ENCODE peak calls at places on chromosomes 12 and 14, in six cellular contexts. One of them, this sample, is unnamed.

GRCh38 chr12:129911437-129912049 is 7.7 kb upstream of the TMEM132D start:
- DNase-seq in gastrocnemius medialis: no peak
- DNase-seq in hypothalamus: peak; percentile 59
- DNase-seq in IMR-90: no peak
- DNase-seq in CD8-positive, alpha-beta memory T cell: no peak
- DNase-seq in Right ventricle myocardium superior: peak; percentile 54
- DNase-seq in this sample: peak; percentile 43

GRCh38 chr12:123269395-123269892 is 2.2 kb downstream of the CDK2AP1 start:
- DNase-seq in hypothalamus: peak; percentile 90
- DNase-seq in Right ventricle myocardium superior: peak; percentile 86
- DNase-seq in gastrocnemius medialis: peak; percentile 33
- DNase-seq in CD8-positive, alpha-beta memory T cell: peak; percentile 59
- DNase-seq in IMR-90: peak; percentile 61
- DNase-seq in this sample: peak; percentile 80

GRCh38 chr12:49983892-49984291 is 11.1 kb downstream of the AQP6 start:
- DNase-seq in hypothalamus: no peak
- DNase-seq in IMR-90: peak; percentile 92
- DNase-seq in Right ventricle myocardium superior: no peak
- DNase-seq in gastrocnemius medialis: no peak
- DNase-seq in CD8-positive, alpha-beta memory T cell: no peak
- DNase-seq in this sample: peak; percentile 85

GRCh38 chr12:77049767-77050353 is 15.5 kb downstream of the E2F7 start:
- DNase-seq in IMR-90: peak; percentile 70
- DNase-seq in Right ventricle myocardium superior: no peak
- DNase-seq in hypothalamus: no peak
- DNase-seq in gastrocnemius medialis: no peak
- DNase-seq in CD8-positive, alpha-beta memory T cell: no peak
- DNase-seq in this sample: peak; percentile 66

GRCh38 chr12:88752183-88752582 is 171.9 kb upstream of the KITLG start:
- DNase-seq in gastrocnemius medialis: no peak
- DNase-seq in IMR-90: no peak
- DNase-seq in hypothalamus: no peak
- DNase-seq in Right ventricle myocardium superior: no peak
- DNase-seq in CD8-positive, alpha-beta memory T cell: no peak
- DNase-seq in this sample: no peak

GRCh38 chr12:51869490-51869865 is 18.4 kb upstream of the ANKRD33 start:
- DNase-seq in Right ventricle myocardium superior: no peak
- DNase-seq in CD8-positive, alpha-beta memory T cell: peak; percentile 40
- DNase-seq in hypothalamus: no peak
- DNase-seq in gastrocnemius medialis: no peak
- DNase-seq in IMR-90: no peak
- DNase-seq in this sample: no peak

GRCh38 chr14:91377700-91378652 is 39.6 kb downstream of the CCDC88C start:
- DNase-seq in CD8-positive, alpha-beta memory T cell: no peak
- DNase-seq in gastrocnemius medialis: no peak
- DNase-seq in Right ventricle myocardium superior: no peak
- DNase-seq in hypothalamus: no peak
- DNase-seq in IMR-90: no peak
- DNase-seq in this sample: no peak

GRCh38 chr14:73787760-73788508 is 63.7 kb upstream of the PTGR2 start:
- DNase-seq in gastrocnemius medialis: no peak
- DNase-seq in CD8-positive, alpha-beta memory T cell: no peak
- DNase-seq in hypothalamus: no peak
- DNase-seq in IMR-90: peak; percentile 55
- DNase-seq in Right ventricle myocardium superior: no peak
- DNase-seq in this sample: peak; percentile 67

GRCh38 chr12:627863-628805 is 35.1 kb downstream of the NINJ2 start:
- DNase-seq in IMR-90: no peak
- DNase-seq in CD8-positive, alpha-beta memory T cell: no peak
- DNase-seq in hypothalamus: no peak
- DNase-seq in Right ventricle myocardium superior: no peak
- DNase-seq in gastrocnemius medialis: peak; percentile 95
- DNase-seq in this sample: no peak

GRCh38 chr12:108457006-108457733 is 57.9 kb upstream of the FICD start:
- DNase-seq in CD8-positive, alpha-beta memory T cell: no peak
- DNase-seq in IMR-90: peak; percentile 34
- DNase-seq in hypothalamus: no peak
- DNase-seq in gastrocnemius medialis: no peak
- DNase-seq in Right ventricle myocardium superior: no peak
- DNase-seq in this sample: peak; percentile 36

GRCh38 chr12:50224026-50224692 is 57.0 kb upstream of the CERS5 start:
- DNase-seq in CD8-positive, alpha-beta memory T cell: peak; percentile 68
- DNase-seq in Right ventricle myocardium superior: no peak
- DNase-seq in gastrocnemius medialis: peak; percentile 33
- DNase-seq in hypothalamus: no peak
- DNase-seq in IMR-90: peak; percentile 61
- DNase-seq in this sample: peak; percentile 73

GRCh38 chr12:71662861-71663560 is 637 bp downstream of the ZFC3H1 start:
- DNase-seq in hypothalamus: peak; percentile 41
- DNase-seq in gastrocnemius medialis: peak; percentile 55
- DNase-seq in CD8-positive, alpha-beta memory T cell: peak; percentile 83
- DNase-seq in IMR-90: peak; percentile 69
- DNase-seq in Right ventricle myocardium superior: peak; percentile 75
- DNase-seq in this sample: peak; percentile 67

GRCh38 chr14:21057803-21058675 is at the start of gene RNASE8:
- DNase-seq in hypothalamus: no peak
- DNase-seq in gastrocnemius medialis: no peak
- DNase-seq in IMR-90: peak; percentile 35
- DNase-seq in Right ventricle myocardium superior: no peak
- DNase-seq in CD8-positive, alpha-beta memory T cell: no peak
- DNase-seq in this sample: peak; percentile 66

GRCh38 chr14:59870277-59871165 is at the start of gene RTN1:
- DNase-seq in gastrocnemius medialis: peak; percentile 19
- DNase-seq in hypothalamus: peak; percentile 72
- DNase-seq in Right ventricle myocardium superior: peak; percentile 76
- DNase-seq in IMR-90: peak; percentile 29
- DNase-seq in CD8-positive, alpha-beta memory T cell: no peak
- DNase-seq in this sample: peak; percentile 34

GRCh38 chr12:25817166-25817565 is 141.3 kb upstream of the RASSF8 start:
- DNase-seq in gastrocnemius medialis: no peak
- DNase-seq in CD8-positive, alpha-beta memory T cell: no peak
- DNase-seq in IMR-90: peak; percentile 7
- DNase-seq in Right ventricle myocardium superior: no peak
- DNase-seq in hypothalamus: no peak
- DNase-seq in this sample: peak; percentile 17

GRCh38 chr12:118307069-118307954 is 65.4 kb downstream of the TAOK3 start:
- DNase-seq in CD8-positive, alpha-beta memory T cell: no peak
- DNase-seq in Right ventricle myocardium superior: no peak
- DNase-seq in hypothalamus: no peak
- DNase-seq in IMR-90: peak; percentile 95
- DNase-seq in gastrocnemius medialis: no peak
- DNase-seq in this sample: peak; percentile 90

GRCh38 chr14:104425171-104425681 is 154.3 kb upstream of the C14orf180 start:
- DNase-seq in gastrocnemius medialis: no peak
- DNase-seq in CD8-positive, alpha-beta memory T cell: no peak
- DNase-seq in IMR-90: no peak
- DNase-seq in hypothalamus: no peak
- DNase-seq in Right ventricle myocardium superior: no peak
- DNase-seq in this sample: no peak

GRCh38 chr14:79369359-79370332 is 841.7 kb downstream of the DIO2 start:
- DNase-seq in IMR-90: peak; percentile 99
- DNase-seq in CD8-positive, alpha-beta memory T cell: no peak
- DNase-seq in hypothalamus: no peak
- DNase-seq in Right ventricle myocardium superior: no peak
- DNase-seq in gastrocnemius medialis: no peak
- DNase-seq in this sample: peak; percentile 99

GRCh38 chr14:73662439-73663056 is 17.8 kb downstream of the DNAL1 start:
- DNase-seq in hypothalamus: no peak
- DNase-seq in IMR-90: peak; percentile 94
- DNase-seq in CD8-positive, alpha-beta memory T cell: no peak
- DNase-seq in gastrocnemius medialis: peak; percentile 58
- DNase-seq in Right ventricle myocardium superior: no peak
- DNase-seq in this sample: peak; percentile 94

GRCh38 chr14:32495435-32495734 is 166.3 kb downstream of the AKAP6 start:
- DNase-seq in gastrocnemius medialis: no peak
- DNase-seq in Right ventricle myocardium superior: no peak
- DNase-seq in hypothalamus: no peak
- DNase-seq in CD8-positive, alpha-beta memory T cell: no peak
- DNase-seq in IMR-90: no peak
- DNase-seq in this sample: no peak

GRCh38 chr14:62847168-62847567 is 198.1 kb downstream of the KCNH5 start:
- DNase-seq in CD8-positive, alpha-beta memory T cell: no peak
- DNase-seq in hypothalamus: no peak
- DNase-seq in gastrocnemius medialis: no peak
- DNase-seq in IMR-90: peak; percentile 5
- DNase-seq in Right ventricle myocardium superior: no peak
- DNase-seq in this sample: no peak

GRCh38 chr14:67413806-67414769 is 2.1 kb upstream of the PLEK2 start:
- DNase-seq in gastrocnemius medialis: no peak
- DNase-seq in IMR-90: peak; percentile 88
- DNase-seq in hypothalamus: no peak
- DNase-seq in CD8-positive, alpha-beta memory T cell: no peak
- DNase-seq in Right ventricle myocardium superior: no peak
- DNase-seq in this sample: peak; percentile 85

GRCh38 chr12:120642806-120643205 is 2.4 kb downstream of the CABP1 start:
- DNase-seq in Right ventricle myocardium superior: no peak
- DNase-seq in CD8-positive, alpha-beta memory T cell: no peak
- DNase-seq in hypothalamus: no peak
- DNase-seq in gastrocnemius medialis: no peak
- DNase-seq in IMR-90: peak; percentile 4
- DNase-seq in this sample: no peak

GRCh38 chr12:49801141-49802063 is 26.8 kb downstream of the NCKAP5L start:
- DNase-seq in CD8-positive, alpha-beta memory T cell: no peak
- DNase-seq in hypothalamus: no peak
- DNase-seq in gastrocnemius medialis: peak; percentile 45
- DNase-seq in Right ventricle myocardium superior: peak; percentile 60
- DNase-seq in IMR-90: no peak
- DNase-seq in this sample: no peak

GRCh38 chr12:108477055-108477880 is 37.8 kb upstream of the FICD start:
- DNase-seq in Right ventricle myocardium superior: no peak
- DNase-seq in gastrocnemius medialis: no peak
- DNase-seq in CD8-positive, alpha-beta memory T cell: no peak
- DNase-seq in hypothalamus: no peak
- DNase-seq in IMR-90: no peak
- DNase-seq in this sample: no peak

GRCh38 chr12:81386101-81386500 is 308.2 kb downstream of the ACSS3 start:
- DNase-seq in gastrocnemius medialis: no peak
- DNase-seq in CD8-positive, alpha-beta memory T cell: no peak
- DNase-seq in hypothalamus: no peak
- DNase-seq in IMR-90: no peak
- DNase-seq in Right ventricle myocardium superior: no peak
- DNase-seq in this sample: no peak

GRCh38 chr14:103128631-103129300 is 5.5 kb downstream of the TNFAIP2 start:
- DNase-seq in CD8-positive, alpha-beta memory T cell: no peak
- DNase-seq in Right ventricle myocardium superior: peak; percentile 55
- DNase-seq in gastrocnemius medialis: peak; percentile 57
- DNase-seq in hypothalamus: no peak
- DNase-seq in IMR-90: no peak
- DNase-seq in this sample: no peak

GRCh38 chr12:16526693-16527092 is 79.3 kb downstream of the LMO3 start:
- DNase-seq in Right ventricle myocardium superior: no peak
- DNase-seq in hypothalamus: no peak
- DNase-seq in IMR-90: peak; percentile 92
- DNase-seq in gastrocnemius medialis: no peak
- DNase-seq in CD8-positive, alpha-beta memory T cell: no peak
- DNase-seq in this sample: peak; percentile 86

This sample was measured in fibroblast of lung.